ENCODE peak calls at places on chromosomes 11 and 22, in five cellular contexts. N, B, E, R and Q are unnamed samples.

GRCh38 chr22:24437820-24438328 is 10.5 kb downstream of the ADORA2A start:
- DNase-seq in R (no peak), N (no peak), B (no peak), E (no peak), Q (no peak)

GRCh38 chr22:37701121-37701786 is 4.4 kb downstream of the TRIOBP start:
- DNase-seq in N (no peak), B (no peak), R (no peak), E (peak), Q (no peak)

GRCh38 chr11:91366816-91367215 is 857.8 kb upstream of the FAT3 start:
- DNase-seq in E (no peak), R (no peak), N (no peak), B (no peak), Q (no peak)

GRCh38 chr11:123493393-123494063 is 63.5 kb downstream of the GRAMD1B start:
- DNase-seq in E (no peak), N (no peak), B (no peak), R (no peak), Q (no peak)

GRCh38 chr22:38079804-38080203 is 4.2 kb downstream of the SLC16A8 start:
- DNase-seq in N (no peak), R (no peak), B (no peak), E (no peak), Q (no peak)

GRCh38 chr11:61627831-61628753 is 47.2 kb upstream of the SYT7 start:
- DNase-seq in B (no peak), R (no peak), E (peak), N (peak), Q (no peak)

GRCh38 chr11:125517116-125517804 is 21.2 kb upstream of the FEZ1 start:
- DNase-seq in R (no peak), E (peak), N (no peak), B (no peak), Q (peak)

GRCh38 chr22:33472462-33473344 is 414.5 kb upstream of the SYN3 start:
- DNase-seq in B (no peak), R (no peak), E (no peak), N (no peak), Q (no peak)

GRCh38 chr22:45599836-45600577 is 71.6 kb upstream of the ATXN10 start:
- DNase-seq in R (no peak), N (no peak), B (no peak), E (no peak), Q (no peak)

GRCh38 chr22:38957046-38957770 is at the start of gene APOBEC3A:
- DNase-seq in N (no peak), B (no peak), R (no peak), E (no peak), Q (no peak)

GRCh38 chr22:24474221-24474620 is 20.9 kb upstream of the UPB1 start:
- DNase-seq in E (no peak), R (no peak), N (peak), B (no peak), Q (no peak)

GRCh38 chr11:76600124-76600655 is 70.4 kb downstream of the LRRC32 start:
- DNase-seq in N (no peak), B (no peak), R (no peak), E (no peak), Q (no peak)

GRCh38 chr11:62556872-62557631 is 10.4 kb upstream of the AHNAK start:
- DNase-seq in N (peak), B (no peak), E (no peak), R (no peak), Q (no peak)

GRCh38 chr22:48923165-48923875 is 904.4 kb downstream of the BRD1 start:
- DNase-seq in N (no peak), B (no peak), E (no peak), R (no peak), Q (no peak)

GRCh38 chr11:71301858-71302533 is 49.6 kb upstream of the SHANK2 start:
- DNase-seq in E (no peak), R (no peak), B (no peak), N (no peak), Q (no peak)

GRCh38 chr11:36238881-36239280 is 50.3 kb downstream of the COMMD9 start:
- DNase-seq in B (no peak), R (no peak), E (no peak), N (no peak), Q (no peak)

GRCh38 chr11:43359432-43359818 is 705 bp downstream of the TTC17 start:
- DNase-seq in E (peak), N (no peak), B (no peak), R (peak), Q (no peak)

GRCh38 chr11:108511851-108512474 is 13.8 kb upstream of the POGLUT3 start:
- DNase-seq in N (peak), R (no peak), B (no peak), E (no peak), Q (no peak)

GRCh38 chr11:60872124-60872951 is 5.0 kb downstream of the ZP1 start:
- DNase-seq in N (peak), B (no peak), E (no peak), R (no peak), Q (no peak)

GRCh38 chr11:44990665-44991064 is 40.0 kb upstream of the TP53I11 start:
- DNase-seq in B (no peak), N (no peak), R (no peak), E (no peak), Q (no peak)